ENCODE peak calls at places on chromosomes 5 and 9, in six cellular contexts. P is transverse colon, H is spleen, V is GM12878, G is stomach, W is esophagus muscularis mucosa. U is an unnamed sample.

GRCh38 chr5:172896465-172896864 is 62.4 kb downstream of the ERGIC1 start:
- DNase-seq in P (no peak), W (no peak), V (no peak), H (no peak), G (no peak), U (no peak)

GRCh38 chr9:69198526-69199250 is 24.6 kb downstream of the TJP2 start:
- DNase-seq in P (no peak), G (no peak), V (no peak), H (no peak), W (no peak), U (no peak)

GRCh38 chr9:127880143-127880542 is 2.7 kb upstream of the AK1 start:
- DNase-seq in P (no peak), H (no peak), W (no peak), V (no peak), G (no peak), U (no peak)

GRCh38 chr5:131193106-131193505 is 22.4 kb downstream of the LYRM7 start:
- DNase-seq in P (no peak), W (no peak), V (no peak), G (no peak), H (no peak), U (no peak)

GRCh38 chr9:127004946-127005769 is 90.6 kb downstream of the RALGPS1 start:
- DNase-seq in W (no peak), G (no peak), V (peak; percentile 98), P (no peak), H (no peak), U (no peak)

GRCh38 chr9:114938687-114939575 is 8.5 kb upstream of the TNFSF8 start:
- DNase-seq in V (no peak), H (no peak), G (no peak), P (no peak), W (no peak), U (no peak)

GRCh38 chr5:115415143-115415491 is 118.7 kb upstream of the CCDC112 start:
- DNase-seq in H (no peak), W (peak; percentile 87), P (peak; percentile 89), V (no peak), G (peak; percentile 70), U (no peak)

GRCh38 chr9:99253772-99254431 is 31.8 kb downstream of the SEC61B start:
- DNase-seq in P (peak; percentile 49), W (no peak), V (peak; percentile 90), H (peak; percentile 78), G (no peak), U (no peak)

GRCh38 chr5:12017037-12017436 is 112.8 kb upstream of the CTNND2 start:
- DNase-seq in P (no peak), V (no peak), W (no peak), H (no peak), G (no peak), U (no peak)

GRCh38 chr5:170131235-170131634 is 25.5 kb downstream of the FOXI1 start:
- DNase-seq in H (no peak), W (no peak), P (no peak), V (no peak), G (no peak), U (no peak)

GRCh38 chr9:69411931-69412740 is 87.1 kb downstream of the ENTREP1 start:
- DNase-seq in P (no peak), W (no peak), H (no peak), V (no peak), G (no peak), U (no peak)

GRCh38 chr9:135526730-135527571 is 5.7 kb downstream of the LCN1 start:
- DNase-seq in W (no peak), H (no peak), V (no peak), P (no peak), G (peak; percentile 18), U (no peak)

GRCh38 chr9:110996436-110997224 is 41.6 kb downstream of the LPAR1 start:
- DNase-seq in H (no peak), V (no peak), P (peak; percentile 52), W (no peak), G (peak; percentile 39), U (no peak)

GRCh38 chr5:100827481-100827889 is 75.6 kb downstream of the ST8SIA4 start:
- DNase-seq in G (no peak), H (no peak), P (peak; percentile 25), W (no peak), V (no peak), U (no peak)

GRCh38 chr9:121884057-121884512 is 209.0 kb downstream of the TTLL11 start:
- DNase-seq in G (no peak), V (no peak), H (no peak), W (no peak), P (no peak), U (no peak)

GRCh38 chr5:76838481-76839261 is 11.1 kb upstream of the S100Z start:
- DNase-seq in P (peak; percentile 51), H (no peak), G (no peak), V (no peak), W (no peak), U (no peak)

GRCh38 chr5:149071216-149071615 is 8.4 kb upstream of the SH3TC2 start:
- DNase-seq in H (no peak), W (peak; percentile 55), V (no peak), P (no peak), G (no peak), U (no peak)

GRCh38 chr5:2920312-2920711 is 168.8 kb upstream of the IRX2 start:
- DNase-seq in G (no peak), H (no peak), V (no peak), W (no peak), P (no peak), U (no peak)

GRCh38 chr5:170238456-170238855 is 5.7 kb downstream of the C5orf58 start:
- DNase-seq in P (no peak), G (no peak), W (no peak), V (no peak), H (no peak), U (no peak)

GRCh38 chr5:170792878-170793277 is 9.4 kb downstream of the GABRP start:
- DNase-seq in G (no peak), P (no peak), W (no peak), H (no peak), V (no peak), U (no peak)

GRCh38 chr9:109498195-109499060 is at the start of gene PTPN3:
- DNase-seq in G (peak; percentile 40), P (peak; percentile 22), W (no peak), V (no peak), H (no peak), U (no peak)

GRCh38 chr9:134833294-134833880 is 47.2 kb upstream of the FCN2 start:
- DNase-seq in V (no peak), P (no peak), G (no peak), H (no peak), W (no peak), U (no peak)

GRCh38 chr5:82793808-82794419 is 283.3 kb downstream of the TMEM167A start:
- DNase-seq in V (no peak), G (peak; percentile 29), P (peak; percentile 35), H (no peak), W (no peak), U (no peak)

GRCh38 chr5:137344723-137345322 is 154.3 kb downstream of the SPOCK1 start:
- DNase-seq in W (no peak), P (peak; percentile 33), V (no peak), G (peak; percentile 40), H (no peak), U (peak; percentile 33)

GRCh38 chr9:116331241-116331640 is 177.7 kb downstream of the PAPPA start:
- DNase-seq in V (no peak), H (no peak), W (no peak), P (no peak), G (no peak), U (no peak)

GRCh38 chr5:33343661-33344327 is 97.0 kb upstream of the TARS1 start:
- DNase-seq in G (no peak), H (no peak), V (no peak), P (no peak), W (no peak), U (no peak)

GRCh38 chr9:81530407-81530810 is 158.9 kb downstream of the TLE1 start:
- DNase-seq in H (no peak), G (no peak), W (no peak), V (no peak), P (peak; percentile 31), U (no peak)

GRCh38 chr5:99586878-99587277 is 658.1 kb upstream of the CHD1 start:
- DNase-seq in W (no peak), P (no peak), V (no peak), H (no peak), G (no peak), U (no peak)

GRCh38 chr5:15513379-15513778 is 13.4 kb downstream of the FBXL7 start:
- DNase-seq in W (peak; percentile 7), G (no peak), V (no peak), P (no peak), H (no peak), U (no peak)

GRCh38 chr5:133400120-133400519 is 212.2 kb downstream of the FSTL4 start:
- DNase-seq in H (peak; percentile 46), V (no peak), G (no peak), W (peak; percentile 81), P (no peak), U (no peak)

GRCh38 chr9:36980148-36980974 is 53.7 kb downstream of the PAX5 start:
- DNase-seq in W (no peak), P (no peak), V (no peak), G (no peak), H (no peak), U (no peak)

GRCh38 chr5:1474875-1475543 is 29.8 kb upstream of the SLC6A3 start:
- DNase-seq in P (no peak), G (no peak), W (no peak), V (no peak), H (peak; percentile 80), U (no peak)

GRCh38 chr9:118449554-118449953 is 745.4 kb downstream of the TLR4 start:
- DNase-seq in W (no peak), G (no peak), H (no peak), P (no peak), V (no peak), U (no peak)
- TF ChIP-seq POLR2AphosphoS5 in W (no peak), G (no peak), H (no peak), P (no peak), V (no peak), U (no peak)

GRCh38 chr9:132592451-132592850 is 10.0 kb downstream of the BARHL1 start:
- DNase-seq in W (no peak), H (no peak), G (no peak), V (no peak), P (no peak), U (no peak)
- H3K4me3 ChIP-seq in W (no peak overlapping the region), H (no peak overlapping the region), G (no peak overlapping the region), V (no peak overlapping the region), P (no peak overlapping the region), U (no peak overlapping the region)

GRCh38 chr5:179614745-179615144 is 8.7 kb downstream of the HNRNPH1 start:
- DNase-seq in W (no peak), G (no peak), P (no peak), H (peak; percentile 25), V (no peak), U (no peak)
- TF ChIP-seq POLR2AphosphoS5 in W (no peak), G (no peak), P (no peak), H (no peak), V (peak; percentile 39), U (no peak)

GRCh38 chr5:157690690-157691433 is 19.5 kb downstream of the C5orf52 start:
- DNase-seq in P (no peak), W (peak; percentile 85), H (no peak), V (no peak), G (no peak), U (no peak)
- H3K4me3 ChIP-seq in P (no peak overlapping the region), W (no peak overlapping the region), H (peak overlapping the region; percentile 8), V (no peak overlapping the region), G (peak overlapping the region; percentile 28), U (no peak overlapping the region)

GRCh38 chr5:57566914-57567313 is 84.3 kb upstream of the ACTBL2 start:
- DNase-seq in P (no peak), G (no peak), V (no peak), W (no peak), H (no peak), U (no peak)
- TF ChIP-seq POLR2AphosphoS5 in P (no peak), G (no peak), V (no peak), W (no peak), H (no peak), U (no peak)

GRCh38 chr9:129500166-129500862 is 120.6 kb downstream of the C9orf50 start:
- DNase-seq in P (no peak), G (no peak), V (no peak), H (no peak), W (no peak), U (no peak)
- H3K4me3 ChIP-seq in P (no peak overlapping the region), G (no peak overlapping the region), V (no peak overlapping the region), H (no peak overlapping the region), W (peak overlapping the region; percentile 4), U (no peak overlapping the region)